ENCODE peak calls at places on chromosome 16, in seven cellular contexts. Z is stimulated activated CD4-positive, alpha-beta T cell treated with anti-CD3 and anti-CD28 coated beads, Interleukin-12 subunit alpha, Interleukin-12 subunit beta, amount 100 ng/mL, for 4 hours; T is NCI-H2081; M is ascending aorta; V is left cardiac atrium; J is WTC11; B is left colon. U is an unnamed sample.

GRCh38 chr16:12228607-12229499 is 252.3 kb downstream of the SNX29 start:
- DNase-seq in J (peak; percentile 78), M (no peak), B (peak; percentile 77), Z (peak; percentile 13), V (peak; percentile 40), T (no peak), U (peak; percentile 53)

GRCh38 chr16:24525970-24526559 is 13.3 kb upstream of the RBBP6 start:
- DNase-seq in Z (no peak), M (no peak), V (no peak), T (no peak), B (no peak), J (no peak), U (no peak)

GRCh38 chr16:8673611-8674412 is 605 bp upstream of the ABAT start:
- DNase-seq in J (no peak), T (no peak), M (no peak), V (no peak), B (no peak), Z (no peak), U (no peak)

GRCh38 chr16:85395207-85395912 is 217.8 kb upstream of the GSE1 start:
- DNase-seq in B (peak; percentile 63), M (peak; percentile 58), Z (no peak), V (peak; percentile 84), T (peak; percentile 77), J (peak; percentile 11), U (peak; percentile 55)

GRCh38 chr16:58352690-58353089 is 39.6 kb upstream of the GINS3 start:
- DNase-seq in Z (no peak), V (no peak), B (no peak), T (no peak), M (no peak), J (no peak), U (no peak)

GRCh38 chr16:16830401-16830800 is 451.5 kb downstream of the NPIPA7 start:
- DNase-seq in Z (no peak), V (no peak), J (no peak), M (no peak), B (no peak), T (no peak), U (no peak)

GRCh38 chr16:58230259-58230658 is 32.4 kb upstream of the CSNK2A2 start:
- DNase-seq in V (no peak), M (no peak), T (no peak), Z (no peak), J (no peak), B (no peak), U (no peak)

GRCh38 chr16:84839054-84839453 is 19.3 kb downstream of the CRISPLD2 start:
- DNase-seq in V (no peak), J (no peak), B (no peak), Z (no peak), M (no peak), T (no peak), U (no peak)

GRCh38 chr16:69831212-69832123 is 69.3 kb downstream of the WWP2 start:
- DNase-seq in Z (no peak), J (no peak), T (no peak), V (no peak), M (no peak), B (no peak), U (no peak)

GRCh38 chr16:65817799-65818198 is 548.7 kb upstream of the CDH5 start:
- DNase-seq in M (no peak), Z (no peak), V (no peak), J (no peak), T (no peak), B (no peak), U (no peak)

GRCh38 chr16:19948186-19949104 is 63.8 kb upstream of the GPRC5B start:
- DNase-seq in J (peak; percentile 72), T (no peak), B (no peak), V (no peak), M (no peak), Z (no peak), U (no peak)

GRCh38 chr16:14310519-14310991 is 239.4 kb downstream of the MRTFB start:
- DNase-seq in J (peak; percentile 41), T (no peak), B (peak; percentile 32), V (no peak), M (no peak), Z (no peak), U (no peak)

GRCh38 chr16:84511180-84511800 is 6.8 kb upstream of the MEAK7 start:
- DNase-seq in T (peak; percentile 59), J (peak; percentile 83), B (peak; percentile 89), V (peak; percentile 86), Z (peak; percentile 81), M (peak; percentile 46), U (peak; percentile 96)

GRCh38 chr16:54160252-54160860 is 126.2 kb downstream of the IRX3 start:
- DNase-seq in J (no peak), B (no peak), M (no peak), T (no peak), V (no peak), Z (no peak), U (no peak)

GRCh38 chr16:72744064-72744793 is 303.7 kb downstream of the ZFHX3 start:
- DNase-seq in B (no peak), T (no peak), V (no peak), Z (no peak), M (no peak), J (no peak), U (no peak)

GRCh38 chr16:5870886-5871715 is 773.5 kb upstream of the EEF2KMT start:
- DNase-seq in V (no peak), J (no peak), M (no peak), T (no peak), Z (no peak), B (no peak), U (no peak)

GRCh38 chr16:22643886-22644285 is 133.2 kb downstream of the NPIPB5 start:
- DNase-seq in V (no peak), T (no peak), Z (no peak), J (no peak), B (no peak), M (no peak), U (no peak)

GRCh38 chr16:4380131-4381063 is 8.7 kb downstream of the VASN start:
- DNase-seq in B (no peak), T (no peak), M (no peak), J (no peak), Z (no peak), V (peak; percentile 24), U (no peak)

GRCh38 chr16:82344157-82344556 is 174.1 kb upstream of the MPHOSPH6 start:
- DNase-seq in J (peak; percentile 27), Z (no peak), V (no peak), M (no peak), B (no peak), T (no peak), U (peak; percentile 5)

GRCh38 chr16:69410285-69410990 is 14.0 kb upstream of the CYB5B start:
- DNase-seq in T (no peak), B (no peak), Z (no peak), M (no peak), J (no peak), V (no peak), U (no peak)

GRCh38 chr16:78072275-78072674 is 27.2 kb upstream of the WWOX start:
- DNase-seq in T (no peak), Z (no peak), B (no peak), J (peak; percentile 21), M (no peak), V (no peak), U (peak; percentile 22)

GRCh38 chr16:26824469-26824868 is 242.3 kb upstream of the C16orf82 start:
- DNase-seq in V (no peak), T (no peak), B (no peak), M (no peak), Z (no peak), J (no peak), U (no peak)

GRCh38 chr16:82329504-82330192 is 159.6 kb upstream of the MPHOSPH6 start:
- DNase-seq in V (no peak), Z (no peak), T (peak; percentile 81), M (no peak), J (no peak), B (no peak), U (peak; percentile 91)

GRCh38 chr16:65889533-65889966 is 476.9 kb upstream of the CDH5 start:
- DNase-seq in V (no peak), Z (no peak), T (no peak), M (no peak), B (no peak), J (no peak), U (peak; percentile 91)

GRCh38 chr16:15055141-15056053 is 477 bp downstream of the NTAN1 start:
- DNase-seq in M (no peak), J (peak; percentile 69), V (peak; percentile 71), B (peak; percentile 74), T (no peak), Z (no peak), U (peak; percentile 27)

GRCh38 chr16:80324371-80324770 is 216.4 kb upstream of the DYNLRB2 start:
- DNase-seq in M (no peak), B (no peak), V (no peak), T (no peak), Z (no peak), J (no peak), U (no peak)

GRCh38 chr16:2467301-2468141 is 3.6 kb upstream of the NTN3 start:
- DNase-seq in J (peak; percentile 73), T (peak; percentile 86), V (peak; percentile 90), Z (no peak), B (peak; percentile 60), M (peak; percentile 38), U (peak; percentile 37)

GRCh38 chr16:22373662-22374310 is 633 bp downstream of the CDR2 start:
- DNase-seq in Z (peak; percentile 39), V (peak; percentile 62), M (no peak), T (peak; percentile 16), B (peak; percentile 69), J (peak; percentile 42), U (no peak)

GRCh38 chr16:14354561-14355351 is 275.3 kb downstream of the PARN start:
- DNase-seq in T (no peak), M (no peak), J (no peak), V (no peak), Z (peak; percentile 14), B (no peak), U (no peak)

U was measured in NCI-H510A treated with DMSO at 0.1 percent for 48 hours.